ENCODE peak calls at places on chromosome 9, in five cellular contexts. D is ascending aorta, Y is substantia nigra, Z is GM23248, N is HL-60. F is an unnamed sample.
A peak's percentile ranks its signal among the peaks of the same experiment; 100 is the strongest.

GRCh38 chr9:122251351-122251750 is 13.3 kb downstream of the RBM18 start:
- DNase-seq in Y (no peak), D (no peak), N (no peak), Z (no peak), F (no peak)

GRCh38 chr9:78296208-78296892 is 575 bp upstream of the PSAT1 start:
- DNase-seq in D (no peak), Y (peak; percentile 21), N (peak; percentile 21), Z (peak; percentile 69), F (peak; percentile 61)

GRCh38 chr9:126674365-126675146 is 60.8 kb downstream of the LMX1B start:
- DNase-seq in D (no peak), N (no peak), Y (no peak), Z (no peak), F (no peak)

GRCh38 chr9:131585375-131585774 is 40.1 kb downstream of the PRRT1B start:
- DNase-seq in N (peak; percentile 94), D (no peak), Z (no peak), Y (no peak), F (no peak)

GRCh38 chr9:128214571-128215490 is 11.7 kb downstream of the DNM1 start:
- DNase-seq in Z (peak; percentile 51), D (no peak), Y (no peak), N (no peak), F (no peak)

GRCh38 chr9:95816716-95817115 is 58.8 kb upstream of the ERCC6L2 start:
- DNase-seq in Y (no peak), Z (peak; percentile 20), D (no peak), N (no peak), F (no peak)

GRCh38 chr9:4443439-4443838 is 46.8 kb upstream of the SLC1A1 start:
- DNase-seq in Y (no peak), Z (no peak), N (no peak), D (no peak), F (no peak)

GRCh38 chr9:127418037-127418471 is 6.1 kb upstream of the ZNF79 start:
- DNase-seq in Z (peak; percentile 51), Y (no peak), N (peak; percentile 32), D (no peak), F (no peak)

GRCh38 chr9:5438301-5439162 is 807 bp upstream of the PLGRKT start:
- DNase-seq in D (no peak), Y (no peak), N (no peak), Z (peak; percentile 64), F (no peak)

GRCh38 chr9:106420511-106420944 is 442.4 kb upstream of the ZNF462 start:
- DNase-seq in N (no peak), D (no peak), Z (no peak), Y (no peak), F (no peak)

GRCh38 chr9:104863180-104863883 is 64.6 kb downstream of the ABCA1 start:
- DNase-seq in Y (no peak), Z (peak; percentile 94), N (peak; percentile 60), D (no peak), F (peak; percentile 71)

GRCh38 chr9:74755999-74756398 is 131.7 kb downstream of the TRPM6 start:
- DNase-seq in D (no peak), Z (no peak), Y (no peak), N (no peak), F (no peak)

GRCh38 chr9:136859821-136860269 is 6.3 kb downstream of the EDF1 start:
- DNase-seq in N (no peak), D (no peak), Z (no peak), Y (no peak), F (no peak)

GRCh38 chr9:132350861-132351315 is 3.9 kb downstream of the SETX start:
- DNase-seq in N (peak; percentile 24), Y (no peak), D (no peak), Z (peak; percentile 46), F (no peak)

GRCh38 chr9:3857673-3858072 is 331.9 kb upstream of the RFX3 start:
- DNase-seq in D (no peak), N (no peak), Z (peak; percentile 89), Y (no peak), F (no peak)

GRCh38 chr9:15999422-16000339 is 446.8 kb downstream of the CCDC171 start:
- DNase-seq in Z (peak; percentile 95), Y (no peak), D (no peak), N (no peak), F (no peak)

GRCh38 chr9:114060711-114061110 is 17.4 kb downstream of the AMBP start:
- DNase-seq in D (peak; percentile 43), Y (no peak), Z (no peak), N (no peak), F (no peak)

GRCh38 chr9:94906713-94907112 is 180.2 kb downstream of the AOPEP start:
- DNase-seq in Y (no peak), D (no peak), N (no peak), Z (no peak), F (no peak)

GRCh38 chr9:114225534-114226288 is 70.4 kb downstream of the COL27A1 start:
- DNase-seq in D (no peak), Y (no peak), Z (peak; percentile 49), N (no peak), F (no peak)

GRCh38 chr9:76394896-76395244 is 644 bp upstream of the RFK start:
- DNase-seq in Z (no peak), Y (no peak), D (peak; percentile 83), N (peak; percentile 91), F (peak; percentile 58)

GRCh38 chr9:129626944-129627297 is 958 bp downstream of the NTMT1 start:
- DNase-seq in D (no peak), N (no peak), Z (peak; percentile 80), Y (no peak), F (no peak)

GRCh38 chr9:110463499-110463898 is 116.0 kb downstream of the SVEP1 start:
- DNase-seq in Y (no peak), N (no peak), Z (no peak), D (no peak), F (no peak)

GRCh38 chr9:13823021-13823420 is 490.9 kb downstream of the NFIB start:
- DNase-seq in Z (peak; percentile 64), D (no peak), Y (no peak), N (no peak), F (no peak)

GRCh38 chr9:124839612-124840299 is 13.5 kb upstream of the WDR38 start:
- DNase-seq in Z (peak; percentile 42), N (no peak), D (no peak), Y (no peak), F (no peak)

GRCh38 chr9:124840300-124840833 is 12.9 kb upstream of the WDR38 start:
- DNase-seq in Y (no peak), D (no peak), Z (peak; percentile 43), N (no peak), F (no peak)

GRCh38 chr9:124843635-124844034 is 9.6 kb upstream of the WDR38 start:
- DNase-seq in Z (no peak), Y (no peak), D (no peak), N (no peak), F (no peak)

GRCh38 chr9:124844291-124844690 is 9.0 kb upstream of the WDR38 start:
- DNase-seq in N (no peak), D (no peak), Y (no peak), Z (no peak), F (no peak)

DNA sequence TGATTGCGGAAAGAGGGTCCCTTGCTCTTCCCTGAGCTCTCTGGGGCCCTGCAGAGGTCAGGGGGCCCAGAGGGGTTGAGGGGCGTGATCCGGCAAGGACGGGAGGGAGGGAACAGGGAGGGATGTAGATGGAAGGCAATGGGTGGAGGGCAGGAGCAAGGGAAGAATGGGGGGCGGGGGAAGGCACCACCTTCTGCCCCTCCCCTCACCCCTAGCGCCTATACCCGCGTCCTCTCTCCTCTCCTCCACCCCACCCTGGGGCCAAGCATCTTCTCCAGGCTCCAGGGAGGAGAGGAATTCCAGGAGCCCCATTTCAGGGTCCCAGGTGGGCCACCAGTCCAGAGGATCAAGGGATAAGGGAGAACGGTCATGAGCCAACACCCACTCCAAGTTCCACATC is 11.8 kb upstream of the WDR38 start:
- DNase-seq in D (no peak), Y (no peak), Z (no peak), N (no peak), F (no peak)
- H3K27ac ChIP-seq in D (no peak overlapping the region), Y (no peak overlapping the region), Z (no peak overlapping the region), N (no peak overlapping the region), F (no peak overlapping the region)

DNA sequence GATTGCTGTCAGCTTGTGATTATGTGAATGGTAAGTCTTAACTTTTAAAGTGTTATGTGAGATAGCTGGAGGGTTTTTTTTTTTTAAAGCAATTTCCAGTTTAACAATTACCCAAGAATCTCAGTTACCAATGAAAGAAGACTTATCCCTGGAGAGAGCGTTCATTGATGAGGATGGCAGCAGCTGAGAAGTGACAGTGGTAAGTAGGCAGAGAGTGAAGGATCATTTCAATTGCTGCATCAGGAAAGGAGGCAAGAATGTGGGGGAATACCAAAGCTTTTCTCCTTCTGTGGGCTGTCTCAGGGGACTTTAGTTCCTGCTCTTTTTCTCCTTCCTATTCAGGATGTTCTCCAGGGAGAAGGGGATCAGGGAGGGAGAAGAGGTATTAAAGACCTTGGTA is 370.3 kb upstream of the C9orf72 start:
- DNase-seq in Z (no peak), N (no peak), D (no peak), Y (no peak), F (no peak)
- H3K27ac ChIP-seq in Z (no peak overlapping the region), N (no peak overlapping the region), D (no peak overlapping the region), Y (no peak overlapping the region), F (no peak overlapping the region)

GRCh38 chr9:17627641-17628040 is 48.8 kb downstream of the SH3GL2 start:
- DNase-seq in D (no peak), N (no peak), Y (no peak), Z (no peak), F (no peak)

GRCh38 chr9:17630531-17630949 is 51.7 kb downstream of the SH3GL2 start:
- DNase-seq in Y (no peak), Z (no peak), D (no peak), N (no peak), F (no peak)

GRCh38 chr9:17625644-17626388 is 47.0 kb downstream of the SH3GL2 start:
- DNase-seq in Z (no peak), N (no peak), Y (no peak), D (no peak), F (no peak)

GRCh38 chr9:17631396-17631795 is 52.5 kb downstream of the SH3GL2 start:
- DNase-seq in D (no peak), Y (no peak), Z (peak; percentile 16), N (no peak), F (no peak)

DNA sequence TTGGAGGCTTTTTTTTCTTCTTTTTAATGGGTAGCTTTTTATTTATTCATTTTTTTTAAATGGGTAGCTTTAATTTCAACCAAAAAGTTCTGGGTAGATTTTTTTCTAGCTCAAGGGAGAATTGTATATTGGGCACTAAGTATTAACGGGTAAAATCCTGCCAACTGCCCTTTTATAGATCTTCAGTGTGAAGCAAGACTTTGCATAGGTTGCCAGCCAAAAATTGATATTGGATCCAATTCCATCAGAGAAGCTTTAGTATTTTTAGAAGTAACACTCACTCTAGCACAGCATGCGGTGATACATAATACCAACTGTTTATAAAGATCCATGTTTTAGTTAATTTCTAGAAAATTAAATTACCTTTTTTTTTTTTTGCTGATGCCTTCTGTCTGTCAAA is 49.8 kb downstream of the SH3GL2 start:
- DNase-seq in Y (no peak), D (no peak), N (no peak), Z (no peak), F (no peak)
- H3K27ac ChIP-seq in Y (no peak overlapping the region), D (no peak overlapping the region), N (no peak overlapping the region), Z (no peak overlapping the region), F (no peak overlapping the region)

DNA sequence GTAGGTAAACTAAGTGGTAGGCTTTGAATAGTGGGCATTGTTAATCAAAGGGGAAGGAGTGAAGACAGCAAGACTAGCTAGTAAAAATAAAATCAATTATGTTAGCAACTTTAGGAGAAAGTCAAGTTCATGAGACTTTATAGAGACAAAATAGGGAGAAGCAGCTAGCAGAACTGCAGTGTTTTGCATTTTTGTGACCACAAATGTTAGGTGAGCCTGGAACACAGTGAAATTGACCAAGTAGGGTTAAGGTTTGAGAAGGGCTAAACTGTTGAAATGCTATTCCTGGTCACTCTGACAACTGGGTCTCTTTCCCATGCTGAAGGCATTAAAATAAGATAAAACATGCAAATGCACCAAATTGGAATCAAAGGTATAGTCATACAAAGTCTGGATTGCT is 13.0 kb downstream of the SEC61B start:
- DNase-seq in Z (no peak), Y (no peak), N (no peak), D (no peak), F (no peak)
- H3K27ac ChIP-seq in Z (no peak overlapping the region), Y (no peak overlapping the region), N (no peak overlapping the region), D (no peak overlapping the region), F (no peak overlapping the region)

F was measured in caudate nucleus.